ENCODE peak calls at places on chromosomes 16 and 17, in five cellular contexts. G, A, X, T and D are unnamed samples.

GRCh38 chr17:57747221-57748017 is 2.3 kb upstream of the CCDC182 start:
- DNase-seq in G (peak; percentile 55), T (peak; percentile 39), A (no peak), X (no peak), D (peak; percentile 43)

GRCh38 chr17:58277107-58277506 is 3.6 kb downstream of the MPO start:
- DNase-seq in G (no peak), X (no peak), T (no peak), A (no peak), D (no peak)

GRCh38 chr17:75031972-75032895 is 14.5 kb downstream of the ATP5PD start:
- DNase-seq in A (peak; percentile 58), T (peak; percentile 80), X (peak; percentile 69), G (peak; percentile 61), D (peak; percentile 60)

GRCh38 chr16:48887646-48888045 is 277.7 kb upstream of the N4BP1 start:
- DNase-seq in G (no peak), X (no peak), T (no peak), A (no peak), D (no peak)

GRCh38 chr17:57455063-57455914 is 199.0 kb downstream of the MSI2 start:
- DNase-seq in X (no peak), A (peak; percentile 4), G (no peak), T (no peak), D (no peak)

GRCh38 chr16:77974883-77975282 is 47.5 kb upstream of the CLEC3A start:
- DNase-seq in G (no peak), A (no peak), X (no peak), T (no peak), D (no peak)

GRCh38 chr17:72095316-72095715 is 25.5 kb upstream of the SOX9 start:
- DNase-seq in A (no peak), X (no peak), G (no peak), T (no peak), D (no peak)

GRCh38 chr16:85829751-85830445 is 30.4 kb downstream of the COX4I1 start:
- DNase-seq in T (peak; percentile 30), A (no peak), X (no peak), G (no peak), D (no peak)

GRCh38 chr16:31507617-31507928 is 618 bp downstream of the RUSF1 start:
- DNase-seq in X (no peak), G (no peak), T (no peak), A (no peak), D (no peak)

GRCh38 chr17:38958326-38958725 is 8.9 kb downstream of the FBXO47 start:
- DNase-seq in X (no peak), G (no peak), A (no peak), T (no peak), D (no peak)

GRCh38 chr17:48795444-48796162 is 21.4 kb downstream of the TTLL6 start:
- DNase-seq in G (peak; percentile 19), X (no peak), A (peak; percentile 59), T (no peak), D (no peak)

GRCh38 chr17:15051913-15052312 is 213.2 kb downstream of the PMP22 start:
- DNase-seq in T (no peak), G (no peak), X (no peak), A (no peak), D (no peak)

GRCh38 chr16:81889896-81890634 is 111.0 kb downstream of the PLCG2 start:
- DNase-seq in G (peak; percentile 64), T (peak; percentile 54), A (peak; percentile 71), X (no peak), D (peak; percentile 60)

GRCh38 chr16:59400830-59401229 is 666.7 kb upstream of the GOT2 start:
- DNase-seq in T (no peak), A (no peak), X (no peak), G (no peak), D (no peak)

DNA sequence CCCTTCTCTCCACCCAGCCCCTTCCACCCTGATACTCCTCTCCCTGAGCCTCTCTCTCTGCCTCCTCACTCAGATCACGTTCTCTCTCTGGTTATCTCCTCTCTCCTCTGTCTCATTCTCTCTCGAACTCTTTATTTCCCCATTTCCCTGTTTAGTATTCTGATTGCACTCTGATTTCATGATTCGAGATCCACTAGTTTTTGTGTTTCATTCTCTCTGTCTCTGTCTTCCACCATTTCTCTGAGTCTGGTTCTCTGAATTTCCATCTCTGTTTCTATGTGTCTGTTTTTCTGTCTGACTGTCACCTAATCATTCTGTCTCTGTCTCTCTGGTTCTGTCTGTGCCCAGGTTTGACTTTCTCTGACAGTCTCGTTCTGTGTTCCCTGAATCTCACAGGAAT is 2.0 kb downstream of the SEZ6L2 start:
- DNase-seq in G (no peak), X (no peak), A (no peak), T (no peak), D (no peak)
- TF ChIP-seq POLR2A in G (no peak), X (no peak), A (no peak), T (no peak), D (no peak)

GRCh38 chr16:28257256-28257655 is 35.1 kb upstream of the SBK1 start:
- DNase-seq in G (no peak), A (no peak), T (no peak), X (no peak), D (no peak)
- H3K27ac ChIP-seq in G (no peak overlapping the region), A (no peak overlapping the region), T (no peak overlapping the region), X (no peak overlapping the region), D (no peak overlapping the region)

DNA sequence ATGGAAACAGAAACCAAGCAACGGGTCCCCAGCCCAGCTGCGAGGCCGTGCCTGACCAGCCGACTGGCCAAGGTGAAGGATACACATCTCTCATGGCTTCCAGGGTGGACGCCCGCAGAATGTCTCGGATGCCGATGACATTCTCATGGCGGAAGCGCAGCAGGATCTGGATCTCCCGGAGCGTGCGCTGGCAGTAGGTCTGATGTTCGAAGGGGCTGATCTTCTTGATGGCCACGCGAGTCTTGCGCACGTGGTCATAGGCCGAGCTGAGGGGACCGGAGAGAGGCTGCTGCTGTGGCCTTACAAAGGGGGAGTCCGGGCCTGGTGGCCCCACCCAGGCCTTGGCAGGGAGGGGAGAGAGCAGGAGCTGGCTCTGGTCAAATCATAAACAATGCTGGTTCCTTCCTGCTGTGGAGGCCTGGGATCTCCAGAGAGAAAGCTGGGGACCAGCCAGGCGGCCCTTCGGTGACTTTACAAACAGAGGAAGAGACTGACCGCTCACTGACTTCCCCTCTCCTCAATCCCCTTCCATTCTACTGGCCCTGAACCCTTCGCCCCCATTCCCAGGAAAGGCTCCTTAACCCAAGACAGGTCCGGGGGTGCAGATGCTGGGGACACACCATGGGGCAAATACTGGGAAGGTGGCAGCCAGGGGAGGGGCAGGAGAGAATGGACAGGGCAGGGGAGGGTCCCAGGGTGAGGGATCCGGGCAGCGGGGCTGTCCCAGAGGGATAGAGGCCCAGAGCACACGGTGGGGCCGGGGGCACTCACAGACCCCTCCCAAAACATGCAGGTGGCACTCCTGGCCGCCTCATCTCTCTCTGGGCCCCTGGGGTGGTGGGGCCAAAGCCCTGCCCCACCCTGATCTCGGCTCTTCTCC is 1.0 kb downstream of the MAPK3 start:
- DNase-seq in X (peak; percentile 54), T (peak; percentile 58), G (peak; percentile 39), A (peak; percentile 64), D (no peak)
- TF ChIP-seq POLR2A in X (no peak), T (no peak), G (no peak), A (no peak), D (no peak)

GRCh38 chr17:2262146-2262587 is 41.4 kb downstream of the SMG6 start:
- DNase-seq in X (no peak), A (no peak), G (no peak), T (peak; percentile 31), D (no peak)
- H3K27ac ChIP-seq in X (no peak overlapping the region), A (no peak overlapping the region), G (no peak overlapping the region), T (no peak overlapping the region), D (no peak overlapping the region)

GRCh38 chr17:63455417-63455816 is 9.3 kb upstream of the CYB561 start:
- DNase-seq in T (peak; percentile 20), G (no peak), A (no peak), X (no peak), D (no peak)
- TF ChIP-seq POLR2A in T (no peak), G (no peak), A (no peak), X (no peak), D (no peak)

GRCh38 chr17:81238815-81239713 is at the start of the genes NDUFAF8 and TEPSIN:
- DNase-seq in A (peak; percentile 98), X (peak; percentile 98), G (peak; percentile 99), T (peak; percentile 99), D (peak; percentile 99)
- H3K27ac ChIP-seq in A (peak within 1 kb of the TSS; percentile 73), X (peak within 1 kb of the TSS; percentile 72), G (peak within 1 kb of the TSS; percentile 83), T (no peak within 1 kb of the TSS), D (peak within 1 kb of the TSS; percentile 76)

GRCh38 chr16:28607116-28607623 is 2.7 kb downstream of the SULT1A1 start:
- DNase-seq in G (no peak), X (peak; percentile 34), A (peak; percentile 24), T (peak; percentile 10), D (no peak)

GRCh38 chr16:28606291-28607115 is 3.3 kb downstream of the SULT1A1 start:
- DNase-seq in X (peak; percentile 34), T (peak; percentile 3), A (peak; percentile 3), G (no peak), D (no peak)

GRCh38 chr16:28604186-28604565 is 5.7 kb downstream of the SULT1A1 start:
- DNase-seq in A (peak; percentile 31), X (no peak), G (no peak), T (no peak), D (no peak)

GRCh38 chr16:28610595-28611270 is 889 bp upstream of the SULT1A1 start:
- DNase-seq in G (no peak), X (no peak), A (no peak), T (no peak), D (no peak)

GRCh38 chr16:28609631-28610594 is at the start of gene SULT1A1:
- DNase-seq in X (peak; percentile 81), T (peak; percentile 83), A (peak; percentile 96), G (peak; percentile 89), D (no peak)
- TF ChIP-seq POLR2A in X (no peak), T (no peak), A (peak; percentile 66), G (peak; percentile 31), D (no peak)